ENCODE peak calls at places on chromosomes 1 and 21, in seven cellular contexts. P is psoas muscle, L is Calu3, H is mesothelial cell of epicardium, O is neural crest cell, Q is HL-60, K is Peyer's patch. S is an unnamed sample.

GRCh38 chr1:240466509-240466908 is 145.4 kb downstream of the GREM2 start:
- DNase-seq in H (no peak), L (no peak), P (no peak), Q (no peak), K (no peak), O (no peak), S (no peak)

GRCh38 chr1:174990382-174990999 is 9.3 kb upstream of the CACYBP start:
- DNase-seq in L (no peak), O (no peak), P (no peak), Q (no peak), K (no peak), H (no peak), S (no peak)

GRCh38 chr1:113388621-113389355 is 1.5 kb upstream of the MAGI3 start:
- DNase-seq in O (no peak), Q (no peak), L (peak), H (no peak), K (peak), P (no peak), S (no peak)

GRCh38 chr1:36326499-36326898 is 3.1 kb upstream of the EVA1B start:
- DNase-seq in H (no peak), K (no peak), P (no peak), L (peak), O (no peak), Q (no peak), S (no peak)

GRCh38 chr1:100941580-100942216 is 45.8 kb downstream of the SLC30A7 start:
- DNase-seq in O (no peak), P (no peak), H (no peak), Q (no peak), L (no peak), K (no peak), S (no peak)

GRCh38 chr1:113782451-113782850 is 23.2 kb upstream of the PHTF1 start:
- DNase-seq in L (no peak), H (no peak), P (no peak), Q (peak), O (no peak), K (no peak), S (no peak)

GRCh38 chr1:234505774-234506114 is 26.8 kb upstream of the TARBP1 start:
- DNase-seq in H (no peak), L (no peak), K (no peak), P (no peak), O (no peak), Q (no peak), S (no peak)

GRCh38 chr1:2586154-2587070 is at the start of gene PRXL2B:
- DNase-seq in K (peak), H (peak), Q (peak), O (peak), P (peak), L (peak), S (peak)

GRCh38 chr21:41957991-41958766 is 4.4 kb upstream of the C2CD2 start:
- DNase-seq in K (peak), L (peak), O (no peak), H (no peak), Q (no peak), P (peak), S (no peak)

GRCh38 chr21:14863745-14864210 is 201.0 kb downstream of the NRIP1 start:
- DNase-seq in Q (no peak), O (no peak), H (no peak), L (no peak), P (no peak), K (no peak), S (no peak)

GRCh38 chr1:205374205-205375078 is 17.7 kb upstream of the KLHDC8A start:
- DNase-seq in P (no peak), H (no peak), O (no peak), Q (no peak), L (no peak), K (no peak), S (no peak)

GRCh38 chr1:190479537-190479936 is 1.9 kb upstream of the BRINP3 start:
- DNase-seq in P (no peak), Q (no peak), L (no peak), H (no peak), O (no peak), K (no peak), S (no peak)

GRCh38 chr1:48920741-48921330 is 144.1 kb upstream of the BEND5 start:
- DNase-seq in L (no peak), Q (no peak), O (no peak), P (no peak), K (no peak), H (no peak), S (no peak)

GRCh38 chr1:57983441-57983840 is 559.6 kb upstream of the DAB1 start:
- DNase-seq in P (no peak), Q (no peak), H (no peak), K (no peak), O (no peak), L (no peak), S (no peak)

GRCh38 chr1:41568204-41568603 is 83.7 kb upstream of the EDN2 start:
- DNase-seq in P (no peak), H (no peak), L (no peak), Q (no peak), K (no peak), O (no peak), S (no peak)

GRCh38 chr1:36269408-36269838 is 36.7 kb upstream of the SH3D21 start:
- DNase-seq in L (no peak), Q (no peak), H (no peak), K (no peak), P (no peak), O (no peak), S (no peak)

GRCh38 chr1:51327386-51327785 is 3.0 kb downstream of the TTC39A start:
- DNase-seq in H (no peak), P (no peak), O (no peak), Q (no peak), L (no peak), K (no peak), S (no peak)

GRCh38 chr1:6461237-6461530 is 4.8 kb downstream of the TNFRSF25 start:
- DNase-seq in Q (no peak), P (no peak), O (no peak), H (no peak), L (no peak), K (no peak), S (no peak)

GRCh38 chr1:201137579-201138310 is 10.8 kb upstream of the ASCL5 start:
- DNase-seq in H (no peak), L (no peak), K (no peak), Q (no peak), P (peak), O (no peak), S (no peak)

GRCh38 chr1:59020151-59020997 is 236.5 kb upstream of the JUN start:
- DNase-seq in H (no peak), P (peak), L (peak), O (no peak), Q (no peak), K (no peak), S (peak)

GRCh38 chr1:30779294-30780071 is 21.9 kb upstream of the LAPTM5 start:
- DNase-seq in P (peak), H (peak), O (peak), L (peak), Q (peak), K (peak), S (peak)

GRCh38 chr1:17948594-17948993 is 159.0 kb upstream of the IGSF21 start:
- DNase-seq in Q (no peak), O (no peak), H (no peak), L (no peak), K (no peak), P (no peak), S (no peak)

GRCh38 chr1:7174561-7174960 is 389.3 kb downstream of the CAMTA1 start:
- DNase-seq in Q (no peak), O (no peak), L (no peak), H (no peak), K (no peak), P (no peak), S (no peak)

GRCh38 chr21:45383111-45383614 is 21.8 kb upstream of the COL18A1 start:
- DNase-seq in H (peak), K (peak), P (peak), O (no peak), Q (no peak), L (no peak), S (no peak)

GRCh38 chr21:45550552-45551210 is 8.4 kb upstream of the SLC19A1 start:
- DNase-seq in P (no peak), K (peak), H (peak), L (no peak), O (no peak), Q (peak), S (no peak)

GRCh38 chr21:45334134-45334533 is 46.4 kb upstream of the POFUT2 start:
- DNase-seq in Q (no peak), L (no peak), P (no peak), H (no peak), O (no peak), K (peak), S (no peak)

GRCh38 chr1:16073490-16074104 is at the start of gene FAM131C:
- DNase-seq in L (peak), K (peak), Q (no peak), H (no peak), O (peak), P (no peak), S (peak)

GRCh38 chr1:171881466-171881865 is 40.2 kb downstream of the DNM3 start:
- DNase-seq in O (no peak), Q (no peak), L (peak), H (no peak), K (peak), P (no peak), S (no peak)

GRCh38 chr1:41917051-41917530 is 1.6 kb downstream of the HIVEP3 start:
- DNase-seq in Q (no peak), O (no peak), L (no peak), H (no peak), P (no peak), K (no peak), S (no peak)

GRCh38 chr1:147171399-147172167 is 687 bp downstream of the PRKAB2 start:
- DNase-seq in P (no peak), K (no peak), Q (no peak), O (no peak), L (no peak), H (no peak), S (no peak)

GRCh38 chr1:58358311-58358710 is 188.2 kb downstream of the OMA1 start:
- DNase-seq in P (no peak), K (no peak), L (no peak), Q (no peak), O (no peak), H (no peak), S (no peak)

GRCh38 chr1:197065549-197065948 is 1.5 kb downstream of the F13B start:
- DNase-seq in O (no peak), Q (no peak), L (no peak), P (no peak), H (no peak), K (no peak), S (no peak)

GRCh38 chr1:197063212-197063611 is 3.8 kb downstream of the F13B start:
- DNase-seq in H (no peak), P (no peak), Q (no peak), O (no peak), K (no peak), L (no peak), S (no peak)

GRCh38 chr1:197067457-197067818 is 378 bp upstream of the F13B start:
- DNase-seq in Q (no peak), H (no peak), P (no peak), O (no peak), L (no peak), K (no peak), S (no peak)

GRCh38 chr1:197066277-197066676 is 783 bp downstream of the F13B start:
- DNase-seq in O (no peak), L (no peak), H (no peak), Q (no peak), P (no peak), K (no peak), S (no peak)

DNA sequence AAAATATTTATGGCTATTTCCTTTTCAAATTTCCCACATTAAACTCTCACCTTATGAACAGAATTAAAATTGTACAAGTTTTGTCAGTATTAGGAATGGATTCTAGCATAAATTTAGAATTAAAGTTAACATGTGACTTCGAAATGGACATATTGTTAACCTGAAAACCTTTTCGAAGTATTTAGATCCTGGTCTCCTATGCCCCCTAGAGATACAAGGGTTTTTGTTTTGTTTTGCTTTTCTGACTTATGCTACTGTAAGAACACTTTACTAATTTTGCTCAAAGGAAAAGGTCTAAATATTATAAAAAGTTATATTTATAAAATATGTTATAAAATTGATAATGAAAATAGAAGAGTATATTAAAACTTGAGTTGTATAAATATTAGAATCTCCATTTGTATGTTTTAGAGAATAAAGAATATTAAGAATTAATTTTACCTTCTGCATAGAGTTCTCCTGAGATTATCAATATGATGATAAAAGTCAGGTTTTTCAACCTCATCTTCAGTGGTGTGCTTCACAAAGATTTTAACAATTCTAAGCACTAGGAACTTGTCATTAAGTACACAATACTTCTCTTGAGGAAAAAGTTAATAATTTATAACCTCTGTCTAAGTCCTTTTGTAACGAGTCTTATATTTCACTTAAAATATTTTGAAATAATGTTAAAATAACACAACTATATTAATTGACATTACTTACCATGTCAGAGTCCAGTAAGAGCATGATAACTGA is at the start of gene F13B:
- DNase-seq in H (no peak), Q (no peak), K (no peak), L (no peak), O (no peak), P (no peak), S (no peak)
- TF ChIP-seq CTCF in H (no peak), Q (no peak), K (no peak), L (no peak), O (no peak), P (no peak), S (no peak)

GRCh38 chr1:23726669-23727068 is 16.6 kb upstream of the ELOA start:
- DNase-seq in Q (no peak), H (no peak), O (no peak), P (no peak), K (no peak), L (no peak), S (no peak)
- TF ChIP-seq CTCF in Q (no peak), H (no peak), O (no peak), P (no peak), K (no peak), L (no peak), S (no peak)

GRCh38 chr21:17554619-17555472 is 42.0 kb downstream of the CXADR start:
- DNase-seq in H (no peak), Q (no peak), P (no peak), K (no peak), O (no peak), L (no peak), S (no peak)
- TF ChIP-seq CTCF in H (no peak), Q (no peak), P (peak), K (no peak), O (peak), L (no peak), S (no peak)

GRCh38 chr1:210332233-210332632 is 3.5 kb downstream of the HHAT start:
- DNase-seq in L (no peak), Q (no peak), O (no peak), K (no peak), H (no peak), P (no peak), S (no peak)

GRCh38 chr1:210325026-210325670 is 3.6 kb upstream of the HHAT start:
- DNase-seq in K (no peak), P (no peak), H (no peak), O (no peak), Q (no peak), L (no peak), S (no peak)

GRCh38 chr1:210330279-210330866 is 1.7 kb downstream of the HHAT start:
- DNase-seq in O (no peak), L (no peak), H (no peak), Q (no peak), P (no peak), K (no peak), S (no peak)

GRCh38 chr1:210328032-210328745 is 513 bp upstream of the HHAT start:
- DNase-seq in P (no peak), O (no peak), Q (no peak), K (no peak), L (no peak), H (no peak), S (no peak)

GRCh38 chr1:210328746-210329488 is at the start of gene HHAT:
- DNase-seq in H (peak), L (peak), P (peak), O (peak), K (peak), Q (peak), S (no peak)
- TF ChIP-seq CTCF in H (no peak), L (no peak), P (no peak), O (peak), K (no peak), Q (no peak), S (no peak)

GRCh38 chr1:244409648-244410164 is 42.0 kb downstream of the ADSS2 start:
- DNase-seq in Q (no peak), H (no peak), P (no peak), K (no peak), O (no peak), L (no peak), S (no peak)

GRCh38 chr1:244419004-244419403 is 32.7 kb downstream of the ADSS2 start:
- DNase-seq in O (no peak), K (no peak), L (no peak), P (no peak), Q (no peak), H (no peak), S (no peak)

GRCh38 chr1:244413736-244414135 is 38.0 kb downstream of the ADSS2 start:
- DNase-seq in O (no peak), H (no peak), L (no peak), Q (no peak), P (no peak), K (no peak), S (no peak)

GRCh38 chr1:244412116-244412639 is 39.5 kb downstream of the ADSS2 start:
- DNase-seq in L (no peak), Q (no peak), P (no peak), O (no peak), H (no peak), K (no peak), S (no peak)

GRCh38 chr1:244414543-244414942 is 37.2 kb downstream of the ADSS2 start:
- DNase-seq in K (no peak), Q (no peak), H (no peak), P (no peak), O (no peak), L (no peak), S (no peak)
- TF ChIP-seq CTCF in K (no peak), Q (no peak), H (no peak), P (no peak), O (no peak), L (no peak), S (no peak)

DNA sequence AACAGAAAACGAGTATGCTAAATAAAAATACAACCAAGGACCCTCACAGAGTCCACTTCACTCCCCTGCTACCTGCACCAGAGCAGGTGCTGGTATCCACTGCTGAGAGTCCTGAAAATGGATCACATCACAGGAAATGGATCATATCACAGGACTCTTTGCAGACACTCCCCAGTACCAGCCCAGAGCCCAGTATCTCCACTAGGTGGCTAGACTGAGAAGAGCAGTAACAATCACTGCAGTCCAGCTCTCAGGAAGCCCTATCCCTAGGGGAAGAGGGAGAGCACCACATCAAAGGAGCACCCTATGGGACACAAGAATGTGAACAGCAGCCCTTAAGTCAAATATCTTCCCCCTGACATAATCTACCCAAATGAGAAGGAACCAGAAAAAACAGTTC is 28.0 kb downstream of the AGBL4 start:
- DNase-seq in P (no peak), H (no peak), O (no peak), Q (no peak), K (no peak), L (peak), S (no peak)
- TF ChIP-seq CTCF in P (no peak), H (no peak), O (no peak), Q (no peak), K (no peak), L (peak), S (no peak)

GRCh38 chr1:161869291-161869690 is 103.2 kb downstream of the ATF6 start:
- DNase-seq in H (no peak), Q (no peak), L (no peak), O (no peak), K (no peak), P (no peak), S (no peak)

GRCh38 chr1:161863549-161863948 is 97.4 kb downstream of the ATF6 start:
- DNase-seq in L (no peak), P (no peak), O (no peak), Q (no peak), K (no peak), H (no peak), S (no peak)

DNA sequence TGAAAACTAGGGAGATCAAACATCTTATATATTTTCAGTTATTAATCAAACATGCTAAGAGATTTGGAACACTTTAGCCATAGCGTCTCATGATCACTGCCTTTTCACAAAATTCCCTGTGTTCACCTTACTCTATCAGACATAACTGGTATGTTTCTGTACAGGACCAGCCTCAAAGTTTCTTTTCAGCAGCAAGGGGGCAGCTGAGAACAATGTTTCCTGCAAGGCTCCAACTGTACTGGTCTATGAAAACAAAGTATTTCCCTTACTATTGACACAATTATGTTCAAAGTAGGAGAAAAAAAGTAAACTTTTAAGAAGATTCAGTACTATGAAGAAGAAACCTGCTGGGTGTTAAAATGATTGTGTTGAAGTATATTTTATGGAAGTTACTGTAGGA is 98.5 kb downstream of the ATF6 start:
- DNase-seq in L (no peak), Q (no peak), P (no peak), H (no peak), O (no peak), K (no peak), S (no peak)
- TF ChIP-seq CTCF in L (no peak), Q (no peak), P (peak), H (no peak), O (no peak), K (no peak), S (no peak)

GRCh38 chr1:157639800-157640199 is 41.9 kb upstream of the FCRL4 start:
- DNase-seq in L (no peak), K (no peak), O (no peak), Q (no peak), P (no peak), H (no peak), S (no peak)

GRCh38 chr1:157646144-157646543 is 48.3 kb upstream of the FCRL4 start:
- DNase-seq in H (no peak), K (no peak), P (no peak), L (no peak), O (no peak), Q (no peak), S (no peak)

GRCh38 chr1:157641177-157641576 is 43.3 kb upstream of the FCRL4 start:
- DNase-seq in H (no peak), Q (no peak), O (no peak), K (no peak), P (no peak), L (no peak), S (no peak)
- TF ChIP-seq CTCF in H (no peak), Q (no peak), O (no peak), K (no peak), P (no peak), L (no peak), S (no peak)

DNA sequence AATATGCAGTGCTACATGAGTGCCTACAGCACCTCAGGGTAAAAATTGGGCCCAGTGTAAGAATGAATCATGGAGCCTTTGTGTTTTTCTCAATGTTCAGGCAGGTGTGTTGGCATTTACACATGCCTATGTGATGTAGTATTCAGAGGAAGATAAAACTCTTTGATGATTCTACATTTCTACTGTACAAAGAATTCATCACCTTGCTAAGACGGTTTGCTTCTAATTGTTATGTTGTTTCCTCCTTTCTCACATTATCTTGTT is 867.3 kb downstream of the TTLL7 start:
- DNase-seq in P (no peak), Q (no peak), L (no peak), O (no peak), H (no peak), K (no peak), S (no peak)
- TF ChIP-seq CTCF in P (no peak), Q (no peak), L (no peak), O (no peak), H (no peak), K (no peak), S (no peak)

GRCh38 chr21:35508389-35508888 is 459.3 kb upstream of the RUNX1 start:
- DNase-seq in L (peak), K (no peak), O (peak), Q (peak), H (no peak), P (peak), S (no peak)
- TF ChIP-seq CTCF in L (peak), K (no peak), O (peak), Q (no peak), H (no peak), P (peak), S (no peak)

S was measured in natural killer cell.